ENCODE peak calls at places on chromosome 19, in eight cellular contexts. One of them, this sample, is unnamed.

GRCh38 chr19:29798783-29799182 is 13.0 kb upstream of the CCNE1 start:
- DNase-seq in T1000: no peak
- DNase-seq in keratinocyte: no peak
- DNase-seq in COR-L47: no peak
- DNase-seq in cardiac septum: no peak
- DNase-seq in head of caudate nucleus: no peak
- DNase-seq in stimulated activated CD8-positive, alpha-beta memory T cell treated with anti-CD3 and anti-CD28 coated beads, Interleukin-4, amount 100 ng/mL, for 1 hour: no peak
- DNase-seq in activated CD4-positive, alpha-beta T cell treated with anti-CD3 and anti-CD28 coated beads for 48 hours: no peak
- DNase-seq in this sample: peak

GRCh38 chr19:23351806-23352205 is 43.5 kb downstream of the ZNF91 start:
- DNase-seq in stimulated activated CD8-positive, alpha-beta memory T cell treated with anti-CD3 and anti-CD28 coated beads, Interleukin-4, amount 100 ng/mL, for 1 hour: no peak
- DNase-seq in T1000: no peak
- DNase-seq in head of caudate nucleus: no peak
- DNase-seq in keratinocyte: no peak
- DNase-seq in cardiac septum: no peak
- DNase-seq in COR-L47: no peak
- DNase-seq in activated CD4-positive, alpha-beta T cell treated with anti-CD3 and anti-CD28 coated beads for 48 hours: no peak
- DNase-seq in this sample: no peak

GRCh38 chr19:12880551-12881171 is 588 bp downstream of the DNASE2 start:
- DNase-seq in head of caudate nucleus: peak
- DNase-seq in COR-L47: no peak
- DNase-seq in keratinocyte: no peak
- DNase-seq in T1000: no peak
- DNase-seq in activated CD4-positive, alpha-beta T cell treated with anti-CD3 and anti-CD28 coated beads for 48 hours: peak
- DNase-seq in cardiac septum: no peak
- DNase-seq in stimulated activated CD8-positive, alpha-beta memory T cell treated with anti-CD3 and anti-CD28 coated beads, Interleukin-4, amount 100 ng/mL, for 1 hour: no peak
- DNase-seq in this sample: no peak

GRCh38 chr19:50432221-50432626 is 468 bp upstream of the MYBPC2 start:
- DNase-seq in T1000: no peak
- DNase-seq in stimulated activated CD8-positive, alpha-beta memory T cell treated with anti-CD3 and anti-CD28 coated beads, Interleukin-4, amount 100 ng/mL, for 1 hour: no peak
- DNase-seq in COR-L47: no peak
- DNase-seq in head of caudate nucleus: no peak
- DNase-seq in keratinocyte: no peak
- DNase-seq in cardiac septum: no peak
- DNase-seq in activated CD4-positive, alpha-beta T cell treated with anti-CD3 and anti-CD28 coated beads for 48 hours: no peak
- DNase-seq in this sample: no peak

GRCh38 chr19:4376991-4377781 is 23.2 kb downstream of the SH3GL1 start:
- DNase-seq in activated CD4-positive, alpha-beta T cell treated with anti-CD3 and anti-CD28 coated beads for 48 hours: no peak
- DNase-seq in cardiac septum: no peak
- DNase-seq in keratinocyte: no peak
- DNase-seq in T1000: no peak
- DNase-seq in COR-L47: no peak
- DNase-seq in stimulated activated CD8-positive, alpha-beta memory T cell treated with anti-CD3 and anti-CD28 coated beads, Interleukin-4, amount 100 ng/mL, for 1 hour: no peak
- DNase-seq in head of caudate nucleus: no peak
- DNase-seq in this sample: no peak

GRCh38 chr19:879711-880438 is 13.1 kb downstream of the MED16 start:
- DNase-seq in T1000: no peak
- DNase-seq in activated CD4-positive, alpha-beta T cell treated with anti-CD3 and anti-CD28 coated beads for 48 hours: no peak
- DNase-seq in keratinocyte: no peak
- DNase-seq in stimulated activated CD8-positive, alpha-beta memory T cell treated with anti-CD3 and anti-CD28 coated beads, Interleukin-4, amount 100 ng/mL, for 1 hour: no peak
- DNase-seq in head of caudate nucleus: no peak
- DNase-seq in COR-L47: no peak
- DNase-seq in cardiac septum: no peak
- DNase-seq in this sample: no peak

GRCh38 chr19:19101540-19101939 is 36.7 kb downstream of the TMEM161A start:
- DNase-seq in T1000: no peak
- DNase-seq in keratinocyte: no peak
- DNase-seq in activated CD4-positive, alpha-beta T cell treated with anti-CD3 and anti-CD28 coated beads for 48 hours: no peak
- DNase-seq in COR-L47: no peak
- DNase-seq in cardiac septum: no peak
- DNase-seq in stimulated activated CD8-positive, alpha-beta memory T cell treated with anti-CD3 and anti-CD28 coated beads, Interleukin-4, amount 100 ng/mL, for 1 hour: no peak
- DNase-seq in head of caudate nucleus: no peak
- DNase-seq in this sample: no peak

GRCh38 chr19:47226426-47227346 is 4.3 kb downstream of the BBC3 start:
- DNase-seq in T1000: peak
- DNase-seq in keratinocyte: no peak
- DNase-seq in cardiac septum: peak
- DNase-seq in activated CD4-positive, alpha-beta T cell treated with anti-CD3 and anti-CD28 coated beads for 48 hours: peak
- DNase-seq in COR-L47: peak
- DNase-seq in stimulated activated CD8-positive, alpha-beta memory T cell treated with anti-CD3 and anti-CD28 coated beads, Interleukin-4, amount 100 ng/mL, for 1 hour: no peak
- DNase-seq in head of caudate nucleus: no peak
- DNase-seq in this sample: peak

GRCh38 chr19:13056052-13056660 is 46.5 kb downstream of the LYL1 start:
- DNase-seq in head of caudate nucleus: no peak
- DNase-seq in activated CD4-positive, alpha-beta T cell treated with anti-CD3 and anti-CD28 coated beads for 48 hours: no peak
- DNase-seq in stimulated activated CD8-positive, alpha-beta memory T cell treated with anti-CD3 and anti-CD28 coated beads, Interleukin-4, amount 100 ng/mL, for 1 hour: no peak
- DNase-seq in COR-L47: no peak
- DNase-seq in cardiac septum: no peak
- DNase-seq in T1000: peak
- DNase-seq in keratinocyte: peak
- DNase-seq in this sample: peak

GRCh38 chr19:15551183-15552004 is 43.1 kb downstream of the CYP4F22 start:
- DNase-seq in head of caudate nucleus: no peak
- DNase-seq in T1000: no peak
- DNase-seq in keratinocyte: no peak
- DNase-seq in stimulated activated CD8-positive, alpha-beta memory T cell treated with anti-CD3 and anti-CD28 coated beads, Interleukin-4, amount 100 ng/mL, for 1 hour: peak
- DNase-seq in COR-L47: no peak
- DNase-seq in activated CD4-positive, alpha-beta T cell treated with anti-CD3 and anti-CD28 coated beads for 48 hours: peak
- DNase-seq in cardiac septum: no peak
- DNase-seq in this sample: no peak

GRCh38 chr19:21569497-21569870 is 64.1 kb downstream of the ZNF429 start:
- DNase-seq in stimulated activated CD8-positive, alpha-beta memory T cell treated with anti-CD3 and anti-CD28 coated beads, Interleukin-4, amount 100 ng/mL, for 1 hour: no peak
- DNase-seq in T1000: no peak
- DNase-seq in cardiac septum: no peak
- DNase-seq in head of caudate nucleus: no peak
- DNase-seq in keratinocyte: no peak
- DNase-seq in COR-L47: no peak
- DNase-seq in activated CD4-positive, alpha-beta T cell treated with anti-CD3 and anti-CD28 coated beads for 48 hours: peak
- DNase-seq in this sample: peak

GRCh38 chr19:31675187-31675913 is 326.1 kb upstream of the TSHZ3 start:
- DNase-seq in T1000: no peak
- DNase-seq in cardiac septum: no peak
- DNase-seq in stimulated activated CD8-positive, alpha-beta memory T cell treated with anti-CD3 and anti-CD28 coated beads, Interleukin-4, amount 100 ng/mL, for 1 hour: no peak
- DNase-seq in COR-L47: no peak
- DNase-seq in keratinocyte: peak
- DNase-seq in activated CD4-positive, alpha-beta T cell treated with anti-CD3 and anti-CD28 coated beads for 48 hours: no peak
- DNase-seq in head of caudate nucleus: no peak
- DNase-seq in this sample: peak

GRCh38 chr19:10363789-10364281 is 16.5 kb downstream of the TYK2 start:
- DNase-seq in COR-L47: no peak
- DNase-seq in cardiac septum: no peak
- DNase-seq in activated CD4-positive, alpha-beta T cell treated with anti-CD3 and anti-CD28 coated beads for 48 hours: no peak
- DNase-seq in head of caudate nucleus: no peak
- DNase-seq in T1000: no peak
- DNase-seq in stimulated activated CD8-positive, alpha-beta memory T cell treated with anti-CD3 and anti-CD28 coated beads, Interleukin-4, amount 100 ng/mL, for 1 hour: no peak
- DNase-seq in keratinocyte: no peak
- DNase-seq in this sample: peak

GRCh38 chr19:34305221-34306058 is 51.1 kb downstream of the GARRE1 start:
- DNase-seq in T1000: no peak
- DNase-seq in cardiac septum: no peak
- DNase-seq in head of caudate nucleus: no peak
- DNase-seq in activated CD4-positive, alpha-beta T cell treated with anti-CD3 and anti-CD28 coated beads for 48 hours: no peak
- DNase-seq in stimulated activated CD8-positive, alpha-beta memory T cell treated with anti-CD3 and anti-CD28 coated beads, Interleukin-4, amount 100 ng/mL, for 1 hour: no peak
- DNase-seq in keratinocyte: no peak
- DNase-seq in COR-L47: no peak
- DNase-seq in this sample: no peak

GRCh38 chr19:54137913-54138776 is 583 bp downstream of the CNOT3 start:
- DNase-seq in T1000: no peak
- DNase-seq in cardiac septum: no peak
- DNase-seq in head of caudate nucleus: no peak
- DNase-seq in activated CD4-positive, alpha-beta T cell treated with anti-CD3 and anti-CD28 coated beads for 48 hours: peak
- DNase-seq in stimulated activated CD8-positive, alpha-beta memory T cell treated with anti-CD3 and anti-CD28 coated beads, Interleukin-4, amount 100 ng/mL, for 1 hour: no peak
- DNase-seq in COR-L47: peak
- DNase-seq in keratinocyte: no peak
- DNase-seq in this sample: peak

GRCh38 chr19:18789883-18790565 is 1.1 kb downstream of the COMP start:
- DNase-seq in activated CD4-positive, alpha-beta T cell treated with anti-CD3 and anti-CD28 coated beads for 48 hours: peak
- DNase-seq in T1000: no peak
- DNase-seq in head of caudate nucleus: no peak
- DNase-seq in keratinocyte: no peak
- DNase-seq in COR-L47: peak
- DNase-seq in stimulated activated CD8-positive, alpha-beta memory T cell treated with anti-CD3 and anti-CD28 coated beads, Interleukin-4, amount 100 ng/mL, for 1 hour: no peak
- DNase-seq in cardiac septum: no peak
- DNase-seq in this sample: peak

GRCh38 chr19:53388168-53388567 is 6.8 kb upstream of the ZNF765 start:
- DNase-seq in COR-L47: no peak
- DNase-seq in head of caudate nucleus: no peak
- DNase-seq in stimulated activated CD8-positive, alpha-beta memory T cell treated with anti-CD3 and anti-CD28 coated beads, Interleukin-4, amount 100 ng/mL, for 1 hour: no peak
- DNase-seq in keratinocyte: no peak
- DNase-seq in activated CD4-positive, alpha-beta T cell treated with anti-CD3 and anti-CD28 coated beads for 48 hours: no peak
- DNase-seq in cardiac septum: no peak
- DNase-seq in T1000: no peak
- DNase-seq in this sample: peak

GRCh38 chr19:2016041-2016807 is 710 bp upstream of the BTBD2 start:
- DNase-seq in head of caudate nucleus: peak
- DNase-seq in COR-L47: peak
- DNase-seq in stimulated activated CD8-positive, alpha-beta memory T cell treated with anti-CD3 and anti-CD28 coated beads, Interleukin-4, amount 100 ng/mL, for 1 hour: no peak
- DNase-seq in keratinocyte: peak
- DNase-seq in activated CD4-positive, alpha-beta T cell treated with anti-CD3 and anti-CD28 coated beads for 48 hours: peak
- DNase-seq in cardiac septum: peak
- DNase-seq in T1000: peak
- DNase-seq in this sample: peak

GRCh38 chr19:14004619-14005380 is 1.3 kb downstream of the RFX1 start:
- DNase-seq in activated CD4-positive, alpha-beta T cell treated with anti-CD3 and anti-CD28 coated beads for 48 hours: no peak
- DNase-seq in head of caudate nucleus: peak
- DNase-seq in cardiac septum: peak
- DNase-seq in keratinocyte: no peak
- DNase-seq in COR-L47: no peak
- DNase-seq in T1000: no peak
- DNase-seq in stimulated activated CD8-positive, alpha-beta memory T cell treated with anti-CD3 and anti-CD28 coated beads, Interleukin-4, amount 100 ng/mL, for 1 hour: no peak
- DNase-seq in this sample: no peak

GRCh38 chr19:51338563-51339312 is 3.2 kb downstream of the VSIG10L start:
- DNase-seq in COR-L47: peak
- DNase-seq in keratinocyte: no peak
- DNase-seq in cardiac septum: peak
- DNase-seq in stimulated activated CD8-positive, alpha-beta memory T cell treated with anti-CD3 and anti-CD28 coated beads, Interleukin-4, amount 100 ng/mL, for 1 hour: peak
- DNase-seq in head of caudate nucleus: peak
- DNase-seq in T1000: peak
- DNase-seq in activated CD4-positive, alpha-beta T cell treated with anti-CD3 and anti-CD28 coated beads for 48 hours: peak
- DNase-seq in this sample: peak

GRCh38 chr19:47581605-47582319 is 8.8 kb upstream of the ZNF541 start:
- DNase-seq in stimulated activated CD8-positive, alpha-beta memory T cell treated with anti-CD3 and anti-CD28 coated beads, Interleukin-4, amount 100 ng/mL, for 1 hour: no peak
- DNase-seq in head of caudate nucleus: no peak
- DNase-seq in cardiac septum: no peak
- DNase-seq in activated CD4-positive, alpha-beta T cell treated with anti-CD3 and anti-CD28 coated beads for 48 hours: no peak
- DNase-seq in COR-L47: no peak
- DNase-seq in T1000: no peak
- DNase-seq in keratinocyte: no peak
- DNase-seq in this sample: no peak

GRCh38 chr19:18173572-18174294 is at the start of gene IFI30:
- DNase-seq in head of caudate nucleus: no peak
- DNase-seq in COR-L47: peak
- DNase-seq in cardiac septum: peak
- DNase-seq in stimulated activated CD8-positive, alpha-beta memory T cell treated with anti-CD3 and anti-CD28 coated beads, Interleukin-4, amount 100 ng/mL, for 1 hour: no peak
- DNase-seq in T1000: no peak
- DNase-seq in activated CD4-positive, alpha-beta T cell treated with anti-CD3 and anti-CD28 coated beads for 48 hours: peak
- DNase-seq in keratinocyte: no peak
- DNase-seq in this sample: no peak

GRCh38 chr19:19426216-19426615 is 20.7 kb downstream of the GATAD2A start:
- DNase-seq in keratinocyte: no peak
- DNase-seq in stimulated activated CD8-positive, alpha-beta memory T cell treated with anti-CD3 and anti-CD28 coated beads, Interleukin-4, amount 100 ng/mL, for 1 hour: no peak
- DNase-seq in T1000: no peak
- DNase-seq in head of caudate nucleus: no peak
- DNase-seq in cardiac septum: no peak
- DNase-seq in activated CD4-positive, alpha-beta T cell treated with anti-CD3 and anti-CD28 coated beads for 48 hours: no peak
- DNase-seq in COR-L47: no peak
- DNase-seq in this sample: no peak

GRCh38 chr19:2273356-2274184 is 8.4 kb downstream of the PEAK3 start:
- DNase-seq in keratinocyte: no peak
- DNase-seq in stimulated activated CD8-positive, alpha-beta memory T cell treated with anti-CD3 and anti-CD28 coated beads, Interleukin-4, amount 100 ng/mL, for 1 hour: no peak
- DNase-seq in activated CD4-positive, alpha-beta T cell treated with anti-CD3 and anti-CD28 coated beads for 48 hours: peak
- DNase-seq in COR-L47: peak
- DNase-seq in T1000: peak
- DNase-seq in head of caudate nucleus: peak
- DNase-seq in cardiac septum: peak
- DNase-seq in this sample: peak

GRCh38 chr19:56383826-56384605 is 9.3 kb downstream of the ZNF582 start:
- DNase-seq in head of caudate nucleus: no peak
- DNase-seq in T1000: no peak
- DNase-seq in keratinocyte: peak
- DNase-seq in cardiac septum: no peak
- DNase-seq in stimulated activated CD8-positive, alpha-beta memory T cell treated with anti-CD3 and anti-CD28 coated beads, Interleukin-4, amount 100 ng/mL, for 1 hour: no peak
- DNase-seq in COR-L47: no peak
- DNase-seq in activated CD4-positive, alpha-beta T cell treated with anti-CD3 and anti-CD28 coated beads for 48 hours: no peak
- DNase-seq in this sample: peak

GRCh38 chr19:4374451-4375163 is 25.7 kb downstream of the SH3GL1 start:
- DNase-seq in cardiac septum: peak
- DNase-seq in stimulated activated CD8-positive, alpha-beta memory T cell treated with anti-CD3 and anti-CD28 coated beads, Interleukin-4, amount 100 ng/mL, for 1 hour: no peak
- DNase-seq in T1000: peak
- DNase-seq in activated CD4-positive, alpha-beta T cell treated with anti-CD3 and anti-CD28 coated beads for 48 hours: no peak
- DNase-seq in head of caudate nucleus: no peak
- DNase-seq in COR-L47: no peak
- DNase-seq in keratinocyte: no peak
- DNase-seq in this sample: peak

GRCh38 chr19:883661-884211 is 9.3 kb downstream of the MED16 start:
- DNase-seq in cardiac septum: no peak
- DNase-seq in activated CD4-positive, alpha-beta T cell treated with anti-CD3 and anti-CD28 coated beads for 48 hours: no peak
- DNase-seq in head of caudate nucleus: no peak
- DNase-seq in COR-L47: no peak
- DNase-seq in T1000: peak
- DNase-seq in stimulated activated CD8-positive, alpha-beta memory T cell treated with anti-CD3 and anti-CD28 coated beads, Interleukin-4, amount 100 ng/mL, for 1 hour: no peak
- DNase-seq in keratinocyte: peak
- DNase-seq in this sample: no peak

GRCh38 chr19:47186337-47187022 is 44.5 kb downstream of the BBC3 start:
- DNase-seq in cardiac septum: no peak
- DNase-seq in stimulated activated CD8-positive, alpha-beta memory T cell treated with anti-CD3 and anti-CD28 coated beads, Interleukin-4, amount 100 ng/mL, for 1 hour: peak
- DNase-seq in T1000: no peak
- DNase-seq in keratinocyte: no peak
- DNase-seq in COR-L47: no peak
- DNase-seq in head of caudate nucleus: no peak
- DNase-seq in activated CD4-positive, alpha-beta T cell treated with anti-CD3 and anti-CD28 coated beads for 48 hours: peak
- DNase-seq in this sample: no peak

GRCh38 chr19:49489601-49490167 is 2.3 kb downstream of the RPL13A start:
- DNase-seq in keratinocyte: no peak
- DNase-seq in stimulated activated CD8-positive, alpha-beta memory T cell treated with anti-CD3 and anti-CD28 coated beads, Interleukin-4, amount 100 ng/mL, for 1 hour: no peak
- DNase-seq in T1000: no peak
- DNase-seq in activated CD4-positive, alpha-beta T cell treated with anti-CD3 and anti-CD28 coated beads for 48 hours: peak
- DNase-seq in cardiac septum: no peak
- DNase-seq in head of caudate nucleus: no peak
- DNase-seq in COR-L47: no peak
- DNase-seq in this sample: no peak

GRCh38 chr19:55626350-55626749 is 2.0 kb upstream of the ZNF784 start:
- DNase-seq in stimulated activated CD8-positive, alpha-beta memory T cell treated with anti-CD3 and anti-CD28 coated beads, Interleukin-4, amount 100 ng/mL, for 1 hour: no peak
- DNase-seq in COR-L47: no peak
- DNase-seq in T1000: no peak
- DNase-seq in activated CD4-positive, alpha-beta T cell treated with anti-CD3 and anti-CD28 coated beads for 48 hours: peak
- DNase-seq in head of caudate nucleus: no peak
- DNase-seq in keratinocyte: no peak
- DNase-seq in cardiac septum: no peak
- DNase-seq in this sample: no peak

GRCh38 chr19:46180701-46181385 is 32.8 kb downstream of the IGFL2 start:
- DNase-seq in activated CD4-positive, alpha-beta T cell treated with anti-CD3 and anti-CD28 coated beads for 48 hours: no peak
- DNase-seq in stimulated activated CD8-positive, alpha-beta memory T cell treated with anti-CD3 and anti-CD28 coated beads, Interleukin-4, amount 100 ng/mL, for 1 hour: no peak
- DNase-seq in keratinocyte: no peak
- DNase-seq in COR-L47: no peak
- DNase-seq in cardiac septum: no peak
- DNase-seq in head of caudate nucleus: no peak
- DNase-seq in T1000: peak
- DNase-seq in this sample: peak

GRCh38 chr19:4557971-4558941 is 1.2 kb downstream of the SEMA6B start:
- DNase-seq in COR-L47: no peak
- DNase-seq in head of caudate nucleus: peak
- DNase-seq in keratinocyte: no peak
- DNase-seq in stimulated activated CD8-positive, alpha-beta memory T cell treated with anti-CD3 and anti-CD28 coated beads, Interleukin-4, amount 100 ng/mL, for 1 hour: no peak
- DNase-seq in T1000: peak
- DNase-seq in cardiac septum: no peak
- DNase-seq in activated CD4-positive, alpha-beta T cell treated with anti-CD3 and anti-CD28 coated beads for 48 hours: peak
- DNase-seq in this sample: no peak

GRCh38 chr19:2290441-2291184 is 8.6 kb upstream of the PEAK3 start:
- DNase-seq in T1000: no peak
- DNase-seq in cardiac septum: no peak
- DNase-seq in keratinocyte: no peak
- DNase-seq in stimulated activated CD8-positive, alpha-beta memory T cell treated with anti-CD3 and anti-CD28 coated beads, Interleukin-4, amount 100 ng/mL, for 1 hour: no peak
- DNase-seq in COR-L47: peak
- DNase-seq in head of caudate nucleus: no peak
- DNase-seq in activated CD4-positive, alpha-beta T cell treated with anti-CD3 and anti-CD28 coated beads for 48 hours: no peak
- DNase-seq in this sample: no peak

GRCh38 chr19:44720945-44721344 is 22.0 kb downstream of the CEACAM16 start:
- DNase-seq in activated CD4-positive, alpha-beta T cell treated with anti-CD3 and anti-CD28 coated beads for 48 hours: no peak
- DNase-seq in keratinocyte: no peak
- DNase-seq in head of caudate nucleus: no peak
- DNase-seq in COR-L47: no peak
- DNase-seq in stimulated activated CD8-positive, alpha-beta memory T cell treated with anti-CD3 and anti-CD28 coated beads, Interleukin-4, amount 100 ng/mL, for 1 hour: no peak
- DNase-seq in T1000: no peak
- DNase-seq in cardiac septum: no peak
- DNase-seq in this sample: no peak